ENCODE peak calls at places on chromosomes 5 and 9, in seven cellular contexts. One of them, this sample, is unnamed.

GRCh38 chr5:73180561-73180960 is 7.6 kb downstream of the TMEM174 start:
- DNase-seq in type B pancreatic cell: no peak
- DNase-seq in GM12865: no peak
- DNase-seq in aorta: no peak
- DNase-seq in colonic mucosa: no peak
- DNase-seq in activated naive CD8-positive, alpha-beta T cell treated with anti-CD3 and anti-CD28 coated beads, Interleukin-2, amount 50 U/mL, for 24 hours: no peak
- DNase-seq in MCF 10A: no peak
- DNase-seq in this sample: no peak

GRCh38 chr5:115831163-115831768 is 10.1 kb downstream of the ATG12 start:
- DNase-seq in type B pancreatic cell: no peak
- DNase-seq in aorta: no peak
- DNase-seq in activated naive CD8-positive, alpha-beta T cell treated with anti-CD3 and anti-CD28 coated beads, Interleukin-2, amount 50 U/mL, for 24 hours: peak; percentile 16
- DNase-seq in GM12865: peak; percentile 38
- DNase-seq in colonic mucosa: no peak
- DNase-seq in MCF 10A: peak; percentile 63
- DNase-seq in this sample: no peak

GRCh38 chr5:113293613-113294340 is 141.0 kb downstream of the TSSK1B start:
- DNase-seq in activated naive CD8-positive, alpha-beta T cell treated with anti-CD3 and anti-CD28 coated beads, Interleukin-2, amount 50 U/mL, for 24 hours: peak; percentile 8
- DNase-seq in aorta: no peak
- DNase-seq in type B pancreatic cell: no peak
- DNase-seq in GM12865: peak; percentile 35
- DNase-seq in colonic mucosa: no peak
- DNase-seq in MCF 10A: peak; percentile 42
- DNase-seq in this sample: no peak

GRCh38 chr5:137254153-137254552 is 245.0 kb downstream of the SPOCK1 start:
- DNase-seq in activated naive CD8-positive, alpha-beta T cell treated with anti-CD3 and anti-CD28 coated beads, Interleukin-2, amount 50 U/mL, for 24 hours: no peak
- DNase-seq in GM12865: no peak
- DNase-seq in colonic mucosa: no peak
- DNase-seq in aorta: no peak
- DNase-seq in type B pancreatic cell: no peak
- DNase-seq in MCF 10A: peak; percentile 25
- DNase-seq in this sample: no peak

GRCh38 chr5:6043491-6044310 is 334.6 kb downstream of the MED10 start:
- DNase-seq in colonic mucosa: no peak
- DNase-seq in MCF 10A: no peak
- DNase-seq in aorta: no peak
- DNase-seq in activated naive CD8-positive, alpha-beta T cell treated with anti-CD3 and anti-CD28 coated beads, Interleukin-2, amount 50 U/mL, for 24 hours: no peak
- DNase-seq in type B pancreatic cell: no peak
- DNase-seq in GM12865: no peak
- DNase-seq in this sample: no peak

GRCh38 chr9:23777328-23777727 is 48.7 kb downstream of the ELAVL2 start:
- DNase-seq in activated naive CD8-positive, alpha-beta T cell treated with anti-CD3 and anti-CD28 coated beads, Interleukin-2, amount 50 U/mL, for 24 hours: no peak
- DNase-seq in aorta: no peak
- DNase-seq in GM12865: no peak
- DNase-seq in MCF 10A: no peak
- DNase-seq in colonic mucosa: no peak
- DNase-seq in type B pancreatic cell: no peak
- DNase-seq in this sample: no peak

GRCh38 chr5:56037531-56038010 is 42.8 kb upstream of the IL6ST start:
- DNase-seq in colonic mucosa: no peak
- DNase-seq in aorta: no peak
- DNase-seq in activated naive CD8-positive, alpha-beta T cell treated with anti-CD3 and anti-CD28 coated beads, Interleukin-2, amount 50 U/mL, for 24 hours: no peak
- DNase-seq in GM12865: no peak
- DNase-seq in MCF 10A: no peak
- DNase-seq in type B pancreatic cell: no peak
- DNase-seq in this sample: no peak

GRCh38 chr5:171629221-171630005 is 156.2 kb upstream of the SMIM23 start:
- DNase-seq in MCF 10A: peak; percentile 26
- DNase-seq in type B pancreatic cell: no peak
- DNase-seq in colonic mucosa: no peak
- DNase-seq in GM12865: no peak
- DNase-seq in activated naive CD8-positive, alpha-beta T cell treated with anti-CD3 and anti-CD28 coated beads, Interleukin-2, amount 50 U/mL, for 24 hours: no peak
- DNase-seq in aorta: no peak
- DNase-seq in this sample: no peak

GRCh38 chr5:93428868-93429267 is 152.2 kb downstream of the NR2F1-AS1 start:
- DNase-seq in GM12865: no peak
- DNase-seq in MCF 10A: no peak
- DNase-seq in type B pancreatic cell: no peak
- DNase-seq in activated naive CD8-positive, alpha-beta T cell treated with anti-CD3 and anti-CD28 coated beads, Interleukin-2, amount 50 U/mL, for 24 hours: no peak
- DNase-seq in colonic mucosa: no peak
- DNase-seq in aorta: no peak
- DNase-seq in this sample: no peak

GRCh38 chr5:113612060-113612496 is 98.6 kb downstream of the YTHDC2 start:
- DNase-seq in type B pancreatic cell: no peak
- DNase-seq in MCF 10A: peak; percentile 49
- DNase-seq in GM12865: peak; percentile 32
- DNase-seq in activated naive CD8-positive, alpha-beta T cell treated with anti-CD3 and anti-CD28 coated beads, Interleukin-2, amount 50 U/mL, for 24 hours: no peak
- DNase-seq in aorta: no peak
- DNase-seq in colonic mucosa: no peak
- DNase-seq in this sample: no peak

GRCh38 chr5:180786398-180787005 is 16.1 kb downstream of the MGAT1 start:
- DNase-seq in type B pancreatic cell: no peak
- DNase-seq in activated naive CD8-positive, alpha-beta T cell treated with anti-CD3 and anti-CD28 coated beads, Interleukin-2, amount 50 U/mL, for 24 hours: no peak
- DNase-seq in GM12865: no peak
- DNase-seq in colonic mucosa: peak; percentile 15
- DNase-seq in aorta: no peak
- DNase-seq in MCF 10A: no peak
- DNase-seq in this sample: no peak

GRCh38 chr9:105694848-105695581 is 674 bp downstream of the TMEM38B start:
- DNase-seq in aorta: peak; percentile 76
- DNase-seq in MCF 10A: peak; percentile 61
- DNase-seq in colonic mucosa: peak; percentile 73
- DNase-seq in activated naive CD8-positive, alpha-beta T cell treated with anti-CD3 and anti-CD28 coated beads, Interleukin-2, amount 50 U/mL, for 24 hours: peak; percentile 53
- DNase-seq in type B pancreatic cell: peak; percentile 75
- DNase-seq in GM12865: peak; percentile 68
- DNase-seq in this sample: peak; percentile 60

GRCh38 chr5:170434953-170435605 is 45.9 kb upstream of the KCNMB1 start:
- DNase-seq in activated naive CD8-positive, alpha-beta T cell treated with anti-CD3 and anti-CD28 coated beads, Interleukin-2, amount 50 U/mL, for 24 hours: peak; percentile 62
- DNase-seq in aorta: peak; percentile 70
- DNase-seq in type B pancreatic cell: peak; percentile 78
- DNase-seq in MCF 10A: peak; percentile 74
- DNase-seq in GM12865: peak; percentile 58
- DNase-seq in colonic mucosa: peak; percentile 38
- DNase-seq in this sample: peak; percentile 69

GRCh38 chr5:92678576-92679105 is 902.4 kb downstream of the NR2F1-AS1 start:
- DNase-seq in colonic mucosa: no peak
- DNase-seq in MCF 10A: peak; percentile 24
- DNase-seq in type B pancreatic cell: no peak
- DNase-seq in aorta: no peak
- DNase-seq in activated naive CD8-positive, alpha-beta T cell treated with anti-CD3 and anti-CD28 coated beads, Interleukin-2, amount 50 U/mL, for 24 hours: no peak
- DNase-seq in GM12865: no peak
- DNase-seq in this sample: no peak

GRCh38 chr9:18361621-18362020 is 112.3 kb upstream of the ADAMTSL1 start:
- DNase-seq in MCF 10A: no peak
- DNase-seq in type B pancreatic cell: no peak
- DNase-seq in GM12865: no peak
- DNase-seq in aorta: no peak
- DNase-seq in activated naive CD8-positive, alpha-beta T cell treated with anti-CD3 and anti-CD28 coated beads, Interleukin-2, amount 50 U/mL, for 24 hours: no peak
- DNase-seq in colonic mucosa: no peak
- DNase-seq in this sample: no peak

GRCh38 chr9:23825700-23826099 is 340 bp downstream of the ELAVL2 start:
- DNase-seq in GM12865: no peak
- DNase-seq in aorta: no peak
- DNase-seq in type B pancreatic cell: no peak
- DNase-seq in MCF 10A: peak; percentile 17
- DNase-seq in colonic mucosa: no peak
- DNase-seq in activated naive CD8-positive, alpha-beta T cell treated with anti-CD3 and anti-CD28 coated beads, Interleukin-2, amount 50 U/mL, for 24 hours: no peak
- DNase-seq in this sample: no peak

GRCh38 chr9:135955981-135956797 is 5.0 kb downstream of the UBAC1 start:
- DNase-seq in type B pancreatic cell: no peak
- DNase-seq in activated naive CD8-positive, alpha-beta T cell treated with anti-CD3 and anti-CD28 coated beads, Interleukin-2, amount 50 U/mL, for 24 hours: no peak
- DNase-seq in colonic mucosa: no peak
- DNase-seq in aorta: no peak
- DNase-seq in GM12865: no peak
- DNase-seq in MCF 10A: no peak
- DNase-seq in this sample: no peak

GRCh38 chr9:98457696-98458370 is 202.4 kb upstream of the TBC1D2 start:
- DNase-seq in type B pancreatic cell: no peak
- DNase-seq in aorta: no peak
- DNase-seq in GM12865: no peak
- DNase-seq in MCF 10A: no peak
- DNase-seq in activated naive CD8-positive, alpha-beta T cell treated with anti-CD3 and anti-CD28 coated beads, Interleukin-2, amount 50 U/mL, for 24 hours: no peak
- DNase-seq in colonic mucosa: no peak
- DNase-seq in this sample: no peak

GRCh38 chr5:116404001-116404400 is 170.6 kb downstream of the SEMA6A start:
- DNase-seq in MCF 10A: no peak
- DNase-seq in activated naive CD8-positive, alpha-beta T cell treated with anti-CD3 and anti-CD28 coated beads, Interleukin-2, amount 50 U/mL, for 24 hours: no peak
- DNase-seq in aorta: no peak
- DNase-seq in colonic mucosa: no peak
- DNase-seq in type B pancreatic cell: no peak
- DNase-seq in GM12865: no peak
- DNase-seq in this sample: no peak

GRCh38 chr5:169904568-169904967 is 75.7 kb downstream of the INSYN2B start:
- DNase-seq in GM12865: no peak
- DNase-seq in colonic mucosa: no peak
- DNase-seq in type B pancreatic cell: no peak
- DNase-seq in MCF 10A: no peak
- DNase-seq in aorta: no peak
- DNase-seq in activated naive CD8-positive, alpha-beta T cell treated with anti-CD3 and anti-CD28 coated beads, Interleukin-2, amount 50 U/mL, for 24 hours: no peak
- DNase-seq in this sample: no peak

GRCh38 chr5:17024686-17025180 is 88.6 kb upstream of the MYO10 start:
- DNase-seq in GM12865: no peak
- DNase-seq in type B pancreatic cell: no peak
- DNase-seq in colonic mucosa: no peak
- DNase-seq in MCF 10A: peak; percentile 71
- DNase-seq in aorta: no peak
- DNase-seq in activated naive CD8-positive, alpha-beta T cell treated with anti-CD3 and anti-CD28 coated beads, Interleukin-2, amount 50 U/mL, for 24 hours: no peak
- DNase-seq in this sample: no peak

GRCh38 chr5:53942724-53943123 is 367.6 kb downstream of the ARL15 start:
- DNase-seq in MCF 10A: peak; percentile 81
- DNase-seq in type B pancreatic cell: no peak
- DNase-seq in aorta: no peak
- DNase-seq in colonic mucosa: no peak
- DNase-seq in activated naive CD8-positive, alpha-beta T cell treated with anti-CD3 and anti-CD28 coated beads, Interleukin-2, amount 50 U/mL, for 24 hours: no peak
- DNase-seq in GM12865: no peak
- DNase-seq in this sample: no peak

GRCh38 chr9:132957805-132958204 is 13.4 kb upstream of the TSC1 start:
- DNase-seq in colonic mucosa: no peak
- DNase-seq in type B pancreatic cell: no peak
- DNase-seq in aorta: no peak
- DNase-seq in activated naive CD8-positive, alpha-beta T cell treated with anti-CD3 and anti-CD28 coated beads, Interleukin-2, amount 50 U/mL, for 24 hours: no peak
- DNase-seq in MCF 10A: no peak
- DNase-seq in GM12865: no peak
- DNase-seq in this sample: no peak

GRCh38 chr5:124789104-124789605 is 42.7 kb upstream of the ZNF608 start:
- DNase-seq in aorta: no peak
- DNase-seq in MCF 10A: peak; percentile 73
- DNase-seq in activated naive CD8-positive, alpha-beta T cell treated with anti-CD3 and anti-CD28 coated beads, Interleukin-2, amount 50 U/mL, for 24 hours: no peak
- DNase-seq in colonic mucosa: no peak
- DNase-seq in GM12865: no peak
- DNase-seq in type B pancreatic cell: no peak
- DNase-seq in this sample: no peak

GRCh38 chr5:107032629-107033028 is 638.1 kb downstream of the EFNA5 start:
- DNase-seq in GM12865: peak; percentile 27
- DNase-seq in aorta: no peak
- DNase-seq in activated naive CD8-positive, alpha-beta T cell treated with anti-CD3 and anti-CD28 coated beads, Interleukin-2, amount 50 U/mL, for 24 hours: no peak
- DNase-seq in type B pancreatic cell: no peak
- DNase-seq in colonic mucosa: no peak
- DNase-seq in MCF 10A: no peak
- DNase-seq in this sample: no peak

GRCh38 chr5:74499236-74499635 is 141.3 kb downstream of the ENC1 start:
- DNase-seq in MCF 10A: no peak
- DNase-seq in aorta: no peak
- DNase-seq in colonic mucosa: no peak
- DNase-seq in GM12865: no peak
- DNase-seq in type B pancreatic cell: no peak
- DNase-seq in activated naive CD8-positive, alpha-beta T cell treated with anti-CD3 and anti-CD28 coated beads, Interleukin-2, amount 50 U/mL, for 24 hours: no peak
- DNase-seq in this sample: no peak

GRCh38 chr9:21030389-21031035 is 928 bp downstream of the HACD4 start:
- DNase-seq in activated naive CD8-positive, alpha-beta T cell treated with anti-CD3 and anti-CD28 coated beads, Interleukin-2, amount 50 U/mL, for 24 hours: peak; percentile 12
- DNase-seq in colonic mucosa: no peak
- DNase-seq in GM12865: peak; percentile 69
- DNase-seq in MCF 10A: no peak
- DNase-seq in type B pancreatic cell: no peak
- DNase-seq in aorta: no peak
- DNase-seq in this sample: no peak

GRCh38 chr5:1200495-1201326 is 684 bp upstream of the SLC6A19 start:
- DNase-seq in type B pancreatic cell: no peak
- DNase-seq in MCF 10A: no peak
- DNase-seq in activated naive CD8-positive, alpha-beta T cell treated with anti-CD3 and anti-CD28 coated beads, Interleukin-2, amount 50 U/mL, for 24 hours: no peak
- DNase-seq in GM12865: no peak
- DNase-seq in aorta: peak; percentile 21
- DNase-seq in colonic mucosa: no peak
- DNase-seq in this sample: no peak